ENCODE peak calls at places on chromosome 2, in seven cellular contexts. L, F, D, B, Y, E and K are unnamed samples.

GRCh38 chr2:8515390-8515761 is 166.5 kb upstream of the ID2 start:
- DNase-seq in B (no peak), D (peak; percentile 47), E (no peak), L (no peak), Y (no peak), F (no peak), K (no peak)

GRCh38 chr2:240291940-240292574 is 143.4 kb upstream of the GPC1 start:
- DNase-seq in Y (no peak), B (no peak), L (no peak), F (no peak), D (no peak), E (no peak), K (no peak)

GRCh38 chr2:164717000-164717597 is 95.8 kb upstream of the GRB14 start:
- DNase-seq in L (no peak), F (peak; percentile 53), B (peak; percentile 40), Y (no peak), D (no peak), E (no peak), K (peak; percentile 36)

GRCh38 chr2:224919472-224920110 is 122.7 kb downstream of the DOCK10 start:
- DNase-seq in Y (no peak), B (no peak), L (no peak), E (no peak), D (no peak), F (no peak), K (no peak)

GRCh38 chr2:24822049-24822706 is 29.0 kb downstream of the CENPO start:
- DNase-seq in L (no peak), E (no peak), Y (no peak), D (no peak), B (no peak), F (peak; percentile 83), K (no peak)

GRCh38 chr2:191539068-191539467 is 138.9 kb upstream of the NABP1 start:
- DNase-seq in Y (no peak), D (no peak), F (peak; percentile 26), E (no peak), L (peak; percentile 4), B (peak; percentile 39), K (peak; percentile 26)

GRCh38 chr2:233413529-233414272 is 59.4 kb downstream of the DGKD start:
- DNase-seq in B (peak; percentile 85), L (no peak), F (peak; percentile 69), Y (no peak), E (no peak), D (peak; percentile 47), K (peak; percentile 82)

GRCh38 chr2:30422437-30422805 is 24.6 kb upstream of the LCLAT1 start:
- DNase-seq in E (peak; percentile 11), Y (no peak), L (no peak), B (peak; percentile 50), D (peak; percentile 75), F (no peak), K (peak; percentile 30)

GRCh38 chr2:111227716-111228141 is 107.0 kb downstream of the BCL2L11 start:
- DNase-seq in E (no peak), L (peak; percentile 55), B (peak; percentile 92), F (peak; percentile 70), Y (peak; percentile 26), D (no peak), K (no peak)

GRCh38 chr2:101985101-101985792 is 6.5 kb upstream of the IL1R2 start:
- DNase-seq in D (no peak), Y (no peak), E (no peak), L (no peak), F (no peak), B (no peak), K (no peak)

GRCh38 chr2:65021709-65022108 is 32.5 kb downstream of the SLC1A4 start:
- DNase-seq in D (no peak), F (no peak), E (no peak), Y (no peak), L (no peak), B (no peak), K (no peak)

GRCh38 chr2:120953066-120953760 is 217.5 kb downstream of the GLI2 start:
- DNase-seq in F (no peak), D (no peak), L (no peak), B (no peak), E (no peak), Y (no peak), K (no peak)

GRCh38 chr2:60957643-60958042 is 59.9 kb upstream of the PEX13 start:
- DNase-seq in B (no peak), D (no peak), L (no peak), F (no peak), E (no peak), Y (no peak), K (no peak)

GRCh38 chr2:230521386-230521785 is 105.4 kb downstream of the SP100 start:
- DNase-seq in B (no peak), F (no peak), Y (no peak), E (no peak), D (no peak), L (no peak), K (no peak)

GRCh38 chr2:95348609-95349567 is 51.7 kb downstream of the KCNIP3 start:
- DNase-seq in L (no peak), E (no peak), Y (no peak), F (no peak), D (no peak), B (no peak), K (no peak)

GRCh38 chr2:156323754-156324153 is 8.8 kb downstream of the NR4A2 start:
- DNase-seq in F (no peak), D (no peak), B (no peak), L (no peak), Y (no peak), E (no peak), K (no peak)

GRCh38 chr2:3603536-3604206 is 8.8 kb downstream of the COLEC11 start:
- DNase-seq in B (no peak), D (no peak), L (no peak), Y (no peak), F (no peak), E (no peak), K (no peak)

GRCh38 chr2:76640905-76641304 is 881.3 kb downstream of the LRRTM4 start:
- DNase-seq in B (no peak), E (no peak), Y (no peak), D (no peak), F (no peak), L (no peak), K (no peak)